ENCODE peak calls at places on chromosomes 3 and 15, in six cellular contexts. P is GM23248; C is CD4-positive, CD25-positive, alpha-beta regulatory T cell; Z is ELF-1; H is HFFc6; K is stimulated activated naive B cell treated with anti-CD40 and anti-IgM and Interleukin-4, amounts not matched to agents 10 μg/mL and 1 μg/mL and 100 μg/mL, for 72 hours. U is an unnamed sample.

GRCh38 chr3:125428216-125428830 is 53.2 kb upstream of the ZNF148 start:
- DNase-seq in C (no peak), P (no peak), Z (no peak), K (no peak), H (no peak), U (no peak)

GRCh38 chr3:52221141-52221562 is 4.3 kb downstream of the TLR9 start:
- DNase-seq in P (no peak), C (no peak), K (no peak), Z (no peak), H (no peak), U (no peak)

GRCh38 chr3:112699436-112699978 is 58.6 kb upstream of the CCDC80 start:
- DNase-seq in C (no peak), Z (peak), P (peak), K (no peak), H (peak), U (peak)

GRCh38 chr3:105997800-105998526 is 129.2 kb upstream of the CBLB start:
- DNase-seq in H (peak), K (no peak), P (peak), C (no peak), Z (peak), U (peak)

GRCh38 chr3:180828723-180829408 is 83.6 kb upstream of the FXR1 start:
- DNase-seq in P (no peak), H (no peak), C (no peak), Z (no peak), K (no peak), U (no peak)

GRCh38 chr3:76566904-76567303 is 473.0 kb upstream of the ROBO2 start:
- DNase-seq in P (no peak), K (no peak), C (no peak), H (no peak), Z (no peak), U (no peak)

GRCh38 chr3:151003024-151003771 is 30.7 kb upstream of the CLRN1 start:
- DNase-seq in Z (no peak), K (no peak), C (no peak), H (peak), P (peak), U (no peak)

GRCh38 chr15:74200871-74201419 is 1.6 kb downstream of the STRA6 start:
- DNase-seq in P (peak), H (no peak), Z (peak), C (no peak), K (no peak), U (no peak)

GRCh38 chr3:32816439-32817194 is 1.2 kb upstream of the TRIM71 start:
- DNase-seq in C (peak), K (peak), Z (peak), H (no peak), P (peak), U (peak)

GRCh38 chr3:66722675-66723074 is 221.9 kb upstream of the LRIG1 start:
- DNase-seq in H (peak), C (no peak), Z (peak), K (no peak), P (peak), U (peak)

GRCh38 chr15:29674661-29675533 is 147.4 kb downstream of the TJP1 start:
- DNase-seq in Z (peak), K (no peak), P (peak), C (no peak), H (peak), U (no peak)

GRCh38 chr15:40930430-40931299 is 1.5 kb downstream of the DLL4 start:
- DNase-seq in H (no peak), C (peak), Z (peak), K (no peak), P (peak), U (no peak)

GRCh38 chr3:149342413-149343340 is 9.2 kb upstream of the TM4SF18 start:
- DNase-seq in P (peak), C (no peak), H (peak), K (no peak), Z (no peak), U (peak)

GRCh38 chr15:40310001-40310959 is 2.5 kb upstream of the PLCB2 start:
- DNase-seq in P (peak), K (peak), H (no peak), Z (peak), C (peak), U (no peak)

GRCh38 chr3:54870423-54870822 is 57.4 kb downstream of the LRTM1 start:
- DNase-seq in C (no peak), H (peak), Z (peak), P (peak), K (no peak), U (peak)

GRCh38 chr3:5431142-5431541 is 243.6 kb downstream of the EDEM1 start:
- DNase-seq in K (no peak), H (no peak), C (no peak), P (no peak), Z (no peak), U (no peak)

GRCh38 chr3:179658584-179658983 is 5.7 kb downstream of the USP13 start:
- DNase-seq in H (no peak), Z (no peak), P (no peak), K (no peak), C (no peak), U (no peak)

GRCh38 chr3:56620371-56620770 is 62.7 kb downstream of the TASOR start:
- DNase-seq in Z (no peak), P (peak), K (no peak), C (no peak), H (peak), U (no peak)

GRCh38 chr3:147656023-147656422 is 246.9 kb downstream of the ZIC1 start:
- DNase-seq in H (peak), K (no peak), C (no peak), P (peak), Z (no peak), U (no peak)

GRCh38 chr15:100111103-100112060 is 230.4 kb downstream of the ADAMTS17 start:
- DNase-seq in K (no peak), Z (peak), P (peak), C (peak), H (peak), U (peak)

GRCh38 chr3:175941352-175941751 is 1082.2 kb downstream of the NAALADL2 start:
- DNase-seq in K (no peak), H (no peak), C (peak), Z (peak), P (no peak), U (no peak)